ENCODE peak calls at places on chromosomes 6 and 20, in eight cellular contexts. W is adipocyte, H is WERI-Rb-1, E is heart left ventricle, J is prostate gland, V is cardiac muscle cell, P is NT2/D1, C is lower lobe of right lung. Z is an unnamed sample. For H3K27me3 and H3K9me3, the result is how much of the 10 kb centered on the place peaks cover.

GRCh38 chr6:41284726-41285125 is 1.8 kb downstream of the TREM1 start:
- DNase-seq in W (peak), H (no peak), E (no peak), J (no peak), V (peak), P (no peak), C (peak), Z (no peak)

GRCh38 chr20:13915244-13915643 is 75.2 kb downstream of the SEL1L2 start:
- DNase-seq in W (no peak), H (no peak), E (no peak), J (no peak), V (no peak), P (no peak), C (no peak), Z (no peak)

GRCh38 chr6:12069891-12070529 is 57.9 kb downstream of the HIVEP1 start:
- DNase-seq in W (no peak), H (no peak), E (no peak), J (no peak), V (no peak), P (no peak), C (no peak), Z (no peak)

GRCh38 chr6:46510656-46511055 is 19.4 kb upstream of the RCAN2 start:
- DNase-seq in W (peak), H (no peak), E (no peak), J (no peak), V (no peak), P (no peak), C (no peak), Z (peak)

GRCh38 chr6:97677626-97678025 is 394.6 kb upstream of the MMS22L start:
- DNase-seq in W (no peak), H (no peak), E (no peak), J (no peak), V (no peak), P (no peak), C (no peak), Z (no peak)

GRCh38 chr6:68008445-68008844 is 626.6 kb upstream of the ADGRB3 start:
- DNase-seq in W (no peak), H (no peak), E (no peak), J (no peak), V (no peak), P (no peak), C (no peak), Z (no peak)

GRCh38 chr20:50276119-50277063 is 85.8 kb downstream of the CEBPB start:
- DNase-seq in W (no peak), H (no peak), E (no peak), J (no peak), V (no peak), P (no peak), C (peak), Z (no peak)

GRCh38 chr6:43943099-43943766 is 173.2 kb downstream of the VEGFA start:
- DNase-seq in W (no peak), H (peak), E (no peak), J (no peak), V (no peak), P (no peak), C (no peak), Z (no peak)

GRCh38 chr6:168956141-168956838 is 297.4 kb downstream of the THBS2 start:
- DNase-seq in W (peak), H (no peak), E (no peak), J (no peak), V (no peak), P (no peak), C (no peak), Z (no peak)

GRCh38 chr6:166257911-166258318 is 50.3 kb downstream of the PRR18 start:
- DNase-seq in W (no peak), H (no peak), E (no peak), J (no peak), V (no peak), P (no peak), C (no peak), Z (no peak)

GRCh38 chr6:98514073-98514720 is 320.2 kb upstream of the POU3F2 start:
- DNase-seq in W (no peak), H (no peak), E (no peak), J (no peak), V (no peak), P (no peak), C (no peak), Z (no peak)

GRCh38 chr20:33316343-33316742 is 33.3 kb downstream of the BPIFB1 start:
- DNase-seq in W (no peak), H (no peak), E (no peak), J (no peak), V (no peak), P (no peak), C (no peak), Z (no peak)

GRCh38 chr6:42627674-42628073 is 63.8 kb downstream of the UBR2 start:
- DNase-seq in W (no peak), H (no peak), E (no peak), J (no peak), V (no peak), P (no peak), C (no peak), Z (no peak)

GRCh38 chr6:31144970-31145340 is 6.1 kb upstream of the PSORS1C2 start:
- DNase-seq in W (no peak), H (no peak), E (no peak), J (no peak), V (no peak), P (no peak), C (no peak), Z (no peak)

GRCh38 chr6:88491266-88491665 is 325.1 kb upstream of the CNR1 start:
- DNase-seq in W (no peak), H (no peak), E (no peak), J (no peak), V (no peak), P (no peak), C (no peak), Z (no peak)

GRCh38 chr6:119887671-119888070 is 538.1 kb upstream of the MAN1A1 start:
- DNase-seq in W (no peak), H (peak), E (no peak), J (no peak), V (no peak), P (no peak), C (no peak), Z (no peak)

GRCh38 chr20:38617011-38617829 is 15.6 kb downstream of the ARHGAP40 start:
- DNase-seq in W (peak), H (no peak), E (no peak), J (no peak), V (no peak), P (peak), C (no peak), Z (peak)

GRCh38 chr6:42306439-42307140 is 88.9 kb upstream of the MRPS10 start:
- DNase-seq in W (no peak), H (no peak), E (no peak), J (no peak), V (no peak), P (no peak), C (no peak), Z (no peak)

GRCh38 chr6:80433010-80433665 is 326.7 kb downstream of the BCKDHB start:
- DNase-seq in W (no peak), H (no peak), E (no peak), J (no peak), V (peak), P (no peak), C (no peak), Z (no peak)

GRCh38 chr6:41799517-41799916 is 12.0 kb downstream of the TOMM6 start:
- DNase-seq in W (no peak), H (peak), E (no peak), J (no peak), V (no peak), P (no peak), C (no peak), Z (no peak)

GRCh38 chr20:61193164-61193563 is 58.9 kb upstream of the CDH4 start:
- DNase-seq in W (no peak), H (no peak), E (no peak), J (no peak), V (no peak), P (no peak), C (no peak), Z (no peak)

GRCh38 chr20:9368893-9369292 is 145.5 kb upstream of the LAMP5 start:
- DNase-seq in W (no peak), H (no peak), E (no peak), J (no peak), V (no peak), P (no peak), C (no peak), Z (no peak)

GRCh38 chr6:139943391-139943790 is 568.9 kb upstream of the CITED2 start:
- DNase-seq in W (peak), H (no peak), E (no peak), J (no peak), V (no peak), P (no peak), C (no peak), Z (no peak)

GRCh38 chr6:152543519-152543918 is 93.6 kb downstream of the SYNE1 start:
- DNase-seq in W (no peak), H (no peak), E (no peak), J (no peak), V (no peak), P (no peak), C (no peak), Z (no peak)

GRCh38 chr6:52536424-52536916 is 40.4 kb downstream of the TRAM2 start:
- DNase-seq in W (no peak), H (no peak), E (no peak), J (no peak), V (no peak), P (no peak), C (no peak), Z (no peak)

GRCh38 chr6:37049990-37050853 is 44.8 kb downstream of the FGD2 start:
- DNase-seq in W (no peak), H (no peak), E (peak), J (no peak), V (no peak), P (no peak), C (peak), Z (no peak)

GRCh38 chr6:130928158-130928917 is 101.1 kb downstream of the SMLR1 start:
- DNase-seq in W (no peak), H (no peak), E (no peak), J (no peak), V (no peak), P (no peak), C (no peak), Z (no peak)

GRCh38 chr6:84242265-84242664 is 14.8 kb upstream of the CEP162 start:
- DNase-seq in W (no peak), H (no peak), E (no peak), J (no peak), V (no peak), P (no peak), C (no peak), Z (no peak)

GRCh38 chr6:119351005-119351394 is 1.4 kb upstream of the MAN1A1 start:
- DNase-seq in W (peak), H (no peak), E (no peak), J (no peak), V (no peak), P (no peak), C (no peak), Z (no peak)

GRCh38 chr20:6533321-6533720 is 234.2 kb upstream of the BMP2 start:
- DNase-seq in W (peak), H (no peak), E (no peak), J (no peak), V (no peak), P (no peak), C (no peak), Z (no peak)

GRCh38 chr20:52306477-52306876 is 114.9 kb upstream of the ZFP64 start:
- DNase-seq in W (no peak), H (no peak), E (no peak), J (no peak), V (no peak), P (no peak), C (no peak), Z (no peak)

GRCh38 chr20:591941-592340 is 18.2 kb downstream of the TCF15 start:
- DNase-seq in W (no peak), H (no peak), E (no peak), J (no peak), V (no peak), P (no peak), C (no peak), Z (no peak)

GRCh38 chr6:105345506-105345905 is 57.4 kb downstream of the PREP start:
- DNase-seq in W (no peak), H (peak), E (no peak), J (no peak), V (no peak), P (no peak), C (no peak), Z (no peak)

GRCh38 chr6:135902756-135903331 is 51.3 kb downstream of the PDE7B start:
- DNase-seq in W (peak), H (no peak), E (no peak), J (no peak), V (no peak), P (no peak), C (no peak), Z (no peak)

GRCh38 chr6:7996538-7997225 is 67.5 kb downstream of the BLOC1S5 start:
- DNase-seq in W (peak), H (no peak), E (no peak), J (no peak), V (no peak), P (no peak), C (no peak), Z (no peak)

GRCh38 chr6:134720353-134721094 is 229.4 kb downstream of the ALDH8A1 start:
- DNase-seq in W (no peak), H (no peak), E (no peak), J (no peak), V (no peak), P (no peak), C (no peak), Z (no peak)

GRCh38 chr20:36482044-36482473 is 59.3 kb upstream of the MYL9 start:
- DNase-seq in W (no peak), H (peak), E (no peak), J (no peak), V (peak), P (no peak), C (peak), Z (no peak)

GRCh38 chr6:42693725-42694323 is 28.6 kb downstream of the PRPH2 start:
- DNase-seq in W (no peak), H (no peak), E (no peak), J (no peak), V (no peak), P (no peak), C (no peak), Z (no peak)

GRCh38 chr6:125046107-125046925 is 84.1 kb downstream of the RNF217 start:
- DNase-seq in W (no peak), H (no peak), E (no peak), J (peak), V (no peak), P (no peak), C (no peak), Z (no peak)

DNA sequence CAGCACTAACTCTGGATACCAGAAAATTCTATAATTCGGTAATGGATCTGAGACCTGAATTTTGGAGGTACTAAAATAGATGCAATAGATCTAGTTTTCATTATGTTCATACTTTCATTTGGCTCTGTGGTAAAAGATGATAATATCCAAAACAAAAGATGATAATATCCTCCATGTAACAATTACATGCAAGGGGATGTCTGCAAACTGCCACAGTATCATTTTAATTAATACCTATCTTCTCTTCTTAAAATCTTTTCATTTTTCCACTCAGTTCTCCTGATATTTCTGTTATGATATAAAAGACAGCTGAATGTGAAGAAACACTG is 15.6 kb downstream of the BTN2A1 start:
- DNase-seq in W (no peak), H (no peak), E (no peak), J (no peak), V (no peak), P (no peak), C (no peak), Z (no peak)
- H3K4me3 ChIP-seq in W (peak), H (peak), E (peak), J (peak), V (no peak), P (no peak), C (peak), Z (peak)

DNA sequence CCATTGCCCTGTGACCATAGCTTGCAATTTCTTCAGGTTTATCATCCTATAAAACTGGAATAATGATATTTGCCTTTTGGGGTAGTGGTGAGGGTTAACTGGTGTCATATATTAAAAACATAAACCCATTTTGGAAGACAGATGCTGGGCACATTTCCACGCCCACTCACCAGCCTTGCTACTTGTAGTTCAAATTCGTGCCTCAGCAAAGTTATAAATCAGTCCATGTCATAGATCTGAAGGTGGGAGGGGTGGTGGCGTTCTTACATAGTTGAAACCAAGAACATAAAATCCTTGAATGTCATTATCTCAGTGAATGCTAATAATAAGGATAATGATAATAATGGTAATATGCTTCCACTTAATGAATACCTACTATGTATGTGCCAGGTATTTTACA is 9.4 kb upstream of the ELMO2 start:
- DNase-seq in W (no peak), H (no peak), E (no peak), J (no peak), V (no peak), P (no peak), C (no peak), Z (no peak)
- H3K27me3 ChIP-seq in W (under half), H (under half), E (under half), J (under half), V (under half), P (under half), C (under half), Z (half or more)

DNA sequence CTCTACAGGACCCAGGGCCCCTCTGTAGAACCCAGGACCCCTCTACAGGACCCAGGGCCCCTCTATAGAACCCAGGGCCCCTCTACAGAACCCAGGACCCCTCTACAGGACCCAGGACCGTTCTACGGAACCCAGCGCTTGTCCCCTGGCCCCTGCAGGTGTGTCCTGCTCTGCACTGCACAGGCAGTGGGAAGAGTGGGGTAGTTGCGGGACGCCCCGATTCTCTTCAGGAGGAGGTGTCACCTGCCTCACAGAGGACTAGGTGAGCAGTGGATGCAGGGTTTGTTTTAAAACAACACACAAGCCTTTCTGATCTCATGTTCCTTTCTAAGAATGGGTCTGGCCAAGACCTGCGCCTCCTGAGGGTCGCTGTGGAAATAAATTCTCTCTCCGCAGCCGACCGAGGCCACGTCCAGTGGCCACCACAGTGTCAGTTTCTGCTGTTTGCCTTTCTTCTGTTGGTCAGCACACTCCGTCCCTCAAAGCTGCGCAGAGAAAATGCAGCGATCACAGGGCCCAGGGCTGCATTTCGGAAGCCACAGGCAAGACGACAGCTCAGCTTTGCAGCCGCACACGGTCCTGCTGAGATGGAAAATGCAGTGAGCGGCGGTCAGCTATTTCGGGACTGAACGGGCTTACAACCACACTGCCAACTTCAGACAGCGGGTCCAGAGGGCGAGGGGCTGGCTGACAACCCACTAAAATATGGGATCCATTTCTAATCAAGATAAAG is 135.2 kb downstream of the DLL1 start:
- DNase-seq in W (no peak), H (no peak), E (no peak), J (no peak), V (no peak), P (no peak), C (no peak), Z (no peak)
- H3K9me3 ChIP-seq in W (under half), H (under half), E (under half), J (under half), V (under half), P (under half), C (under half), Z (under half)

DNA sequence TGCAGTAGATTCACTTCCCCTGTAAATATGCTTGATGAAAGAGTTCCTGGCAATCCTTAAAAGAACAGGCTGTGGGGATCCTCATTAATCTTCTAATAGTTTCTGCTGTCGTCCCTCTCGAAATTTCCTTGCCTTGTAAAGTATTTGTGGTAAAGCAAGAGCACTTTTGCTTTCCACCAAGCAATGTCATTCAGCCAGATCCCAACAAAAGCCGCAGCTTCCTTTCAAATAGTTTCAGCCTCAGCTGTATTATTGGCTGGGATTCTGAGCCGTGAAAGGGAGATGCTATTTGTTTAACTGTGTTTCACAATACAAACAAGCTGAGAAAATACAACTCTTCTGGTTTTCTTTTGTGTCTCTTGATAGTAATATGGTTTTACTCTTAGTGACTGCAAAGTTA is 48.9 kb upstream of the EPHA7 start:
- DNase-seq in W (no peak), H (no peak), E (no peak), J (no peak), V (peak), P (peak), C (no peak), Z (peak)
- H3K4me3 ChIP-seq in W (no peak), H (no peak), E (no peak), J (no peak), V (no peak), P (no peak), C (no peak), Z (peak)

GRCh38 chr20:63176448-63177133 is 39.3 kb downstream of the YTHDF1 start:
- DNase-seq in W (no peak), H (no peak), E (no peak), J (no peak), V (no peak), P (no peak), C (no peak), Z (peak)
- H3K27me3 ChIP-seq in W (half or more), H (under half), E (half or more), J (half or more), V (half or more), P (half or more), C (half or more), Z (half or more)

GRCh38 chr20:1867495-1868260 is 27.5 kb upstream of the SIRPA start:
- DNase-seq in W (no peak), H (no peak), E (no peak), J (no peak), V (no peak), P (no peak), C (no peak), Z (no peak)

GRCh38 chr20:1871807-1872455 is 23.3 kb upstream of the SIRPA start:
- DNase-seq in W (no peak), H (no peak), E (no peak), J (no peak), V (no peak), P (no peak), C (no peak), Z (peak)

GRCh38 chr20:1868856-1869255 is 26.4 kb upstream of the SIRPA start:
- DNase-seq in W (no peak), H (no peak), E (no peak), J (no peak), V (no peak), P (no peak), C (no peak), Z (peak)

GRCh38 chr20:1872456-1873183 is 22.6 kb upstream of the SIRPA start:
- DNase-seq in W (no peak), H (no peak), E (no peak), J (no peak), V (no peak), P (no peak), C (no peak), Z (no peak)

GRCh38 chr20:1870792-1871550 is 24.2 kb upstream of the SIRPA start:
- DNase-seq in W (no peak), H (peak), E (no peak), J (no peak), V (no peak), P (no peak), C (no peak), Z (no peak)
- H3K9me3 ChIP-seq in W (under half), H (under half), E (under half), J (under half), V (under half), P (under half), C (under half), Z (under half)

Z was measured in MG63.